ENCODE peak calls at places on chromosomes 1 and 21, in five cellular contexts. G is Peyer's patch; O is stimulated activated CD4-positive, alpha-beta T cell treated with anti-CD3 and anti-CD28 coated beads, Interleukin-2, amount 100 ng/mL, for 48 hours; S is iPS-NIHi11; D is H7. P is an unnamed sample.

GRCh38 chr1:112697781-112698201 is 9.1 kb downstream of the RHOC start:
- DNase-seq in G (no peak), O (no peak), S (no peak), D (no peak), P (no peak)

GRCh38 chr1:20061866-20062265 is 8.1 kb upstream of the PLA2G5 start:
- DNase-seq in G (no peak), O (no peak), S (no peak), D (no peak), P (no peak)

GRCh38 chr1:59557549-59557885 is 257.2 kb upstream of the HOOK1 start:
- DNase-seq in G (no peak), O (no peak), S (no peak), D (no peak), P (no peak)

GRCh38 chr1:157429841-157430240 is 122.5 kb downstream of the FCRL5 start:
- DNase-seq in G (no peak), O (no peak), S (no peak), D (no peak), P (no peak)

GRCh38 chr1:34361781-34362357 is 185.2 kb downstream of the C1orf94 start:
- DNase-seq in G (no peak), O (no peak), S (no peak), D (no peak), P (no peak)

GRCh38 chr1:80218112-80218511 is 1211.6 kb upstream of the ADGRL4 start:
- DNase-seq in G (no peak), O (no peak), S (peak), D (peak), P (no peak)

GRCh38 chr1:82604524-82604923 is 803.8 kb downstream of the ADGRL2 start:
- DNase-seq in G (no peak), O (no peak), S (peak), D (peak), P (no peak)

GRCh38 chr1:52294580-52294979 is 71.4 kb downstream of the CC2D1B start:
- DNase-seq in G (no peak), O (no peak), S (no peak), D (no peak), P (no peak)

GRCh38 chr1:67759066-67759465 is 74.1 kb downstream of the GADD45A start:
- DNase-seq in G (no peak), O (no peak), S (no peak), D (no peak), P (no peak)

GRCh38 chr21:25688284-25689035 is 46.2 kb downstream of the ATP5PF start:
- DNase-seq in G (no peak), O (no peak), S (no peak), D (no peak), P (no peak)

GRCh38 chr1:31977361-31978131 is 36.1 kb upstream of the KHDRBS1 start:
- DNase-seq in G (no peak), O (no peak), S (peak), D (peak), P (no peak)

GRCh38 chr1:165544996-165545395 is 1.2 kb downstream of the LRRC52 start:
- DNase-seq in G (no peak), O (no peak), S (no peak), D (no peak), P (no peak)

GRCh38 chr1:228342627-228343210 is 63.9 kb downstream of the TRIM11 start:
- DNase-seq in G (no peak), O (no peak), S (no peak), D (no peak), P (no peak)

GRCh38 chr1:20197329-20197791 is 11.0 kb upstream of the PLA2G2C start:
- DNase-seq in G (peak), O (no peak), S (no peak), D (no peak), P (no peak)

GRCh38 chr1:183022202-183023145 is 746 bp upstream of the LAMC1 start:
- DNase-seq in G (peak), O (peak), S (peak), D (peak), P (no peak)

GRCh38 chr1:183444243-183444642 is 26.1 kb upstream of the NMNAT2 start:
- DNase-seq in G (no peak), O (no peak), S (peak), D (no peak), P (no peak)

GRCh38 chr1:110597966-110598365 is 8.2 kb downstream of the KCNA2 start:
- DNase-seq in G (no peak), O (no peak), S (no peak), D (no peak), P (no peak)

GRCh38 chr1:117571496-117571895 is 34.4 kb upstream of the TENT5C start:
- DNase-seq in G (no peak), O (no peak), S (no peak), D (no peak), P (no peak)

GRCh38 chr1:64894438-64895196 is 71.7 kb downstream of the JAK1 start:
- DNase-seq in G (no peak), O (no peak), S (no peak), D (no peak), P (no peak)

GRCh38 chr1:222413436-222413835 is 134.5 kb downstream of the HHIPL2 start:
- DNase-seq in G (no peak), O (no peak), S (no peak), D (no peak), P (no peak)

GRCh38 chr1:22416555-22417454 is 34.8 kb upstream of the ZBTB40 start:
- DNase-seq in G (peak), O (peak), S (peak), D (peak), P (peak)

GRCh38 chr1:113101588-113101987 is 28.6 kb downstream of the LRIG2 start:
- DNase-seq in G (no peak), O (no peak), S (no peak), D (no peak), P (no peak)

GRCh38 chr1:46400398-46400797 is 6.3 kb downstream of the FAAH start:
- DNase-seq in G (peak), O (no peak), S (no peak), D (peak), P (no peak)

GRCh38 chr1:56446531-56447098 is 132.7 kb downstream of the PLPP3 start:
- DNase-seq in G (no peak), O (no peak), S (no peak), D (no peak), P (no peak)

GRCh38 chr1:248618878-248619277 is 16.0 kb downstream of the OR2T11 start:
- DNase-seq in G (peak), O (peak), S (no peak), D (no peak), P (peak)

GRCh38 chr1:3775498-3776230 is 3.1 kb downstream of the SMIM1 start:
- DNase-seq in G (peak), O (peak), S (peak), D (peak), P (no peak)

GRCh38 chr21:42846221-42846620 is 33.1 kb downstream of the WDR4 start:
- DNase-seq in G (peak), O (no peak), S (peak), D (peak), P (no peak)

GRCh38 chr1:208929575-208929974 is 653.9 kb upstream of the CAMK1G start:
- DNase-seq in G (no peak), O (no peak), S (no peak), D (no peak), P (no peak)